ENCODE peak calls at places on chromosome 10, in six cellular contexts. X is IMR-90, G is fibroblast of lung, U is upper lobe of right lung, K is NT2/D1, Z is endodermal cell. W is an unnamed sample.
A peak's percentile ranks its signal among the peaks of the same experiment; 100 is the strongest.

GRCh38 chr10:7405637-7406036 is 5.2 kb downstream of the SFMBT2 start:
- DNase-seq in X (no peak), G (no peak), U (no peak), K (no peak), Z (no peak), W (peak; percentile 4)

GRCh38 chr10:48940958-48941357 is 1.3 kb upstream of the LRRC18 start:
- DNase-seq in X (no peak), G (no peak), U (no peak), K (no peak), Z (peak; percentile 60), W (no peak)

GRCh38 chr10:32111585-32111984 is 55.4 kb upstream of the KIF5B start:
- DNase-seq in X (no peak), G (peak; percentile 4), U (no peak), K (no peak), Z (no peak), W (no peak)

GRCh38 chr10:36578306-36578705 is 547.1 kb upstream of the ANKRD30A start:
- DNase-seq in X (peak; percentile 88), G (peak; percentile 8), U (no peak), K (no peak), Z (no peak), W (peak; percentile 73)

GRCh38 chr10:86711237-86711956 is 43.1 kb downstream of the LDB3 start:
- DNase-seq in X (peak; percentile 85), G (peak; percentile 86), U (peak; percentile 95), K (peak; percentile 81), Z (peak; percentile 96), W (peak; percentile 98)

GRCh38 chr10:45580781-45581496 is 91.6 kb downstream of the ZFAND4 start:
- DNase-seq in X (no peak), G (no peak), U (no peak), K (no peak), Z (peak; percentile 47), W (no peak)

GRCh38 chr10:108249940-108250339 is 1085.4 kb upstream of the SORCS1 start:
- DNase-seq in X (no peak), G (no peak), U (no peak), K (peak; percentile 5), Z (peak; percentile 64), W (no peak)

GRCh38 chr10:133388265-133388972 is 5.5 kb upstream of the MTG1 start:
- DNase-seq in X (no peak), G (no peak), U (peak; percentile 53), K (no peak), Z (no peak), W (no peak)

GRCh38 chr10:24691113-24691512 is 32.6 kb downstream of the ARHGAP21 start:
- DNase-seq in X (peak; percentile 17), G (peak; percentile 73), U (no peak), K (no peak), Z (no peak), W (peak; percentile 91)

GRCh38 chr10:43606323-43607198 is at the start of gene ZNF485:
- DNase-seq in X (peak; percentile 64), G (peak; percentile 69), U (peak; percentile 90), K (peak; percentile 44), Z (peak; percentile 90), W (peak; percentile 85)

GRCh38 chr10:14056545-14057332 is 274.0 kb downstream of the FRMD4A start:
- DNase-seq in X (peak; percentile 97), G (peak; percentile 76), U (no peak), K (peak; percentile 38), Z (peak; percentile 51), W (peak; percentile 98)

GRCh38 chr10:11403116-11403515 is 208.3 kb downstream of the USP6NL start:
- DNase-seq in X (no peak), G (no peak), U (no peak), K (no peak), Z (peak; percentile 23), W (no peak)

GRCh38 chr10:100186253-100186780 is 488 bp upstream of the ERLIN1 start:
- DNase-seq in X (peak; percentile 41), G (peak; percentile 60), U (peak; percentile 70), K (no peak), Z (no peak), W (peak; percentile 73)

GRCh38 chr10:110364531-110364937 is 59.8 kb upstream of the SMNDC1 start:
- DNase-seq in X (no peak), G (no peak), U (no peak), K (no peak), Z (no peak), W (no peak)

GRCh38 chr10:124210263-124210662 is 116.9 kb upstream of the CHST15 start:
- DNase-seq in X (no peak), G (no peak), U (no peak), K (no peak), Z (no peak), W (no peak)

GRCh38 chr10:71423936-71424335 is 27.2 kb downstream of the CDH23 start:
- DNase-seq in X (no peak), G (no peak), U (no peak), K (no peak), Z (peak; percentile 22), W (no peak)

GRCh38 chr10:24957624-24958435 is 5.4 kb upstream of the PRTFDC1 start:
- DNase-seq in X (peak; percentile 95), G (peak; percentile 97), U (no peak), K (no peak), Z (no peak), W (peak; percentile 94)

GRCh38 chr10:96613565-96613964 is 26.8 kb upstream of the TM9SF3 start:
- DNase-seq in X (peak; percentile 3), G (no peak), U (no peak), K (no peak), Z (no peak), W (peak; percentile 51)

GRCh38 chr10:34727595-34728033 is 87.5 kb downstream of the PARD3 start:
- DNase-seq in X (no peak), G (no peak), U (peak; percentile 68), K (no peak), Z (no peak), W (no peak)

GRCh38 chr10:33315891-33316290 is 18.6 kb downstream of the NRP1 start:
- DNase-seq in X (no peak), G (peak; percentile 53), U (no peak), K (no peak), Z (peak; percentile 61), W (no peak)

GRCh38 chr10:42645103-42645502 is 6.7 kb upstream of the ZNF33B start:
- DNase-seq in X (no peak), G (no peak), U (no peak), K (no peak), Z (no peak), W (no peak)

GRCh38 chr10:4519691-4520402 is 306.2 kb upstream of the AKR1E2 start:
- DNase-seq in X (peak; percentile 72), G (peak; percentile 96), U (no peak), K (no peak), Z (no peak), W (peak; percentile 75)

GRCh38 chr10:9635691-9636090 is 1382.0 kb upstream of the CELF2 start:
- DNase-seq in X (peak; percentile 94), G (peak; percentile 60), U (no peak), K (no peak), Z (no peak), W (peak; percentile 55)

GRCh38 chr10:128530301-128530700 is 404.1 kb upstream of the MKI67 start:
- DNase-seq in X (no peak), G (peak; percentile 1), U (no peak), K (no peak), Z (no peak), W (peak; percentile 37)

GRCh38 chr10:122461367-122461728 is at the start of gene HTRA1:
- DNase-seq in X (peak; percentile 61), G (peak; percentile 77), U (peak; percentile 87), K (no peak), Z (peak; percentile 87), W (peak; percentile 86)

GRCh38 chr10:65325913-65326312 is 1599.9 kb upstream of the LRRTM3 start:
- DNase-seq in X (no peak), G (no peak), U (no peak), K (peak; percentile 67), Z (peak; percentile 53), W (no peak)

GRCh38 chr10:97445722-97446639 is at the start of the genes EXOSC1 and ZDHHC16:
- DNase-seq in X (peak; percentile 97), G (peak; percentile 95), U (peak; percentile 94), K (peak; percentile 85), Z (peak; percentile 98), W (peak; percentile 99)

GRCh38 chr10:97203220-97203619 is 17.5 kb upstream of the SLIT1 start:
- DNase-seq in X (no peak), G (no peak), U (no peak), K (no peak), Z (no peak), W (no peak)

GRCh38 chr10:63206576-63206975 is 73.4 kb downstream of the NRBF2 start:
- DNase-seq in X (peak; percentile 20), G (peak; percentile 37), U (no peak), K (no peak), Z (no peak), W (no peak)

GRCh38 chr10:118166951-118167350 is 120.2 kb upstream of the RAB11FIP2 start:
- DNase-seq in X (no peak), G (no peak), U (no peak), K (no peak), Z (no peak), W (peak; percentile 81)

GRCh38 chr10:35643151-35643975 is 1.3 kb upstream of the FZD8 start:
- DNase-seq in X (peak; percentile 66), G (peak; percentile 56), U (peak; percentile 88), K (no peak), Z (peak; percentile 89), W (peak; percentile 86)

GRCh38 chr10:106175760-106176377 is 988.6 kb downstream of the SORCS1 start:
- DNase-seq in X (no peak), G (peak; percentile 18), U (no peak), K (no peak), Z (no peak), W (peak; percentile 44)

DNA sequence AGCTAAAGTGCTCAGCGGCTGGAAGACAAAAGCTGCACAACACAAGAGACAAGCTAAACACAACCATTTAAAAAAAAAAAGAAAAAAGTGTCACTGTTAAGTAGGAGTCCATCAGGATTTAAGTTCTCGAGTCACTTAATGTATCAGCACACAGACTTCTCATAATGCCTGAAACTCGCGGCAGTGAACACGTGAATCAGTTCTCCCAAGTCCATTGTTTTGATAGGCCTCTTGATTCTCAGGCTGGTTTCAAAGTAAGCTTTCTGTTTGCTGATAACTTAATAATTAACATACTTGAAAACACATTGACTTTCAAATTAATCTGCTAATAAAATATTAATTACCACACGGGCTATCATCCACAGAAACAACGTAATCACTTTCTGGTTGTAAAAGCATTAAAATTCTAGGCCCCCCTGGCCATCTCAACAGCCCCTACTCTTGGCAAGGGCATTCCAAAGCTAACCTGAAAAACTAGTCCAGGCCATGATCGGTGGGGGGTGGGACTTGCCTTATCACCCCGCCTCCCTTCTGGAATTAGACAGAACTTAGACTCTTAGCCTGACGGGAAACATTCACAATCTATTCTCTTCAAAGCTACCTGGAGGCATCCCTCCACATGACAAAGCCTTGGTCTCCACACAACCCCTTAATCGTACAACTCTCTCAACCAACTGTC is 129.0 kb downstream of the DIP2C start:
- DNase-seq in X (peak; percentile 20), G (no peak), U (no peak), K (no peak), Z (no peak), W (no peak)
- H3K4me1 ChIP-seq in X (peaks cover 11% of the 10 kb centered on the region), G (no peaks in the 10 kb centered on the region), U (no peaks in the 10 kb centered on the region), K (peaks cover 8% of the 10 kb centered on the region), Z (peaks cover 6% of the 10 kb centered on the region), W (no peaks in the 10 kb centered on the region)

GRCh38 chr10:104259456-104259855 is 4.8 kb downstream of the GSTO1 start:
- DNase-seq in X (no peak), G (no peak), U (no peak), K (no peak), Z (no peak), W (no peak)
- H3K4me1 ChIP-seq in X (peaks cover 9% of the 10 kb centered on the region), G (peaks cover 14% of the 10 kb centered on the region), U (peaks cover 48% of the 10 kb centered on the region), K (no peaks in the 10 kb centered on the region), Z (peaks cover 6% of the 10 kb centered on the region), W (peaks cover 59% of the 10 kb centered on the region)

GRCh38 chr10:30818010-30818660 is 188.6 kb upstream of the LYZL2 start:
- DNase-seq in X (peak; percentile 58), G (peak; percentile 42), U (no peak), K (no peak), Z (no peak), W (peak; percentile 46)
- H3K4me1 ChIP-seq in X (peaks cover 36% of the 10 kb centered on the region), G (peaks cover 36% of the 10 kb centered on the region), U (peaks cover 21% of the 10 kb centered on the region), K (peaks cover 3% of the 10 kb centered on the region), Z (peaks cover 14% of the 10 kb centered on the region), W (peaks cover 53% of the 10 kb centered on the region)

GRCh38 chr10:22679608-22680007 is 34.8 kb downstream of the PIP4K2A start:
- DNase-seq in X (no peak), G (no peak), U (no peak), K (no peak), Z (no peak), W (no peak)
- H3K4me1 ChIP-seq in X (peaks cover 17% of the 10 kb centered on the region), G (peaks cover 6% of the 10 kb centered on the region), U (peaks cover 52% of the 10 kb centered on the region), K (peaks cover 2% of the 10 kb centered on the region), Z (no peaks in the 10 kb centered on the region), W (peaks cover 43% of the 10 kb centered on the region)